ENCODE peak calls at places on chromosome 3, in nine cellular contexts. S is uterus, E is Calu3, U is WTC11, X is KBM-7, A is kidney epithelial cell, N is NCI-H1436, D is NCI-H187, Y is nephron progenitor cell. Z is an unnamed sample.
A peak's percentile ranks its signal among the peaks of the same experiment; 100 is the strongest.

GRCh38 chr3:184568918-184569829 is 7.6 kb downstream of the EPHB3 start:
- DNase-seq in U (peak; percentile 65), X (peak; percentile 66), E (peak; percentile 58), A (no peak), N (peak; percentile 21), D (no peak), Y (peak; percentile 77), S (peak; percentile 97), Z (peak; percentile 71)

GRCh38 chr3:17935217-17935616 is 192.8 kb upstream of the TBC1D5 start:
- DNase-seq in N (no peak), S (no peak), D (no peak), A (no peak), X (no peak), Y (no peak), U (no peak), E (no peak), Z (no peak)

GRCh38 chr3:138578961-138579574 is 15.0 kb downstream of the CEP70 start:
- DNase-seq in A (no peak), X (peak; percentile 62), Y (no peak), D (no peak), E (no peak), N (no peak), U (no peak), S (no peak), Z (no peak)

GRCh38 chr3:79339846-79340245 is 428.0 kb downstream of the ROBO1 start:
- DNase-seq in U (no peak), E (peak; percentile 3), X (no peak), A (no peak), Y (no peak), D (no peak), N (no peak), S (no peak), Z (no peak)

GRCh38 chr3:48142316-48142870 is 45.8 kb downstream of the CDC25A start:
- DNase-seq in D (no peak), S (no peak), A (no peak), E (no peak), U (no peak), Y (no peak), N (no peak), X (no peak), Z (no peak)

GRCh38 chr3:62585861-62586260 is 212.5 kb upstream of the FEZF2 start:
- DNase-seq in S (no peak), N (no peak), D (no peak), Y (no peak), A (no peak), X (no peak), U (no peak), E (no peak), Z (no peak)

GRCh38 chr3:186053954-186054353 is 54.9 kb downstream of the ETV5 start:
- DNase-seq in X (no peak), D (no peak), Y (no peak), U (no peak), E (no peak), A (no peak), S (no peak), N (peak; percentile 53), Z (peak; percentile 66)

GRCh38 chr3:17033516-17034168 is 148.9 kb downstream of the PLCL2 start:
- DNase-seq in X (no peak), N (no peak), D (no peak), U (no peak), S (no peak), E (no peak), Y (no peak), A (no peak), Z (no peak)

GRCh38 chr3:124747111-124747981 is 17.1 kb downstream of the UMPS start:
- DNase-seq in D (no peak), S (no peak), E (no peak), X (no peak), U (no peak), A (no peak), Y (no peak), N (no peak), Z (no peak)

GRCh38 chr3:171380711-171381435 is 79.3 kb downstream of the TNIK start:
- DNase-seq in N (no peak), E (no peak), X (no peak), Y (no peak), A (no peak), U (no peak), S (no peak), D (no peak), Z (no peak)

GRCh38 chr3:45807645-45808540 is 11.6 kb upstream of the SLC6A20 start:
- DNase-seq in U (no peak), X (no peak), D (no peak), N (peak; percentile 35), S (no peak), A (no peak), E (no peak), Y (no peak), Z (no peak)

GRCh38 chr3:42666022-42666421 is 12.5 kb downstream of the ZBTB47 start:
- DNase-seq in X (no peak), S (no peak), N (no peak), U (no peak), D (no peak), Y (no peak), A (no peak), E (no peak), Z (no peak)